ENCODE peak calls at places on chromosomes 13 and 19, in four cellular contexts. One of them, this sample, is unnamed.
A peak's percentile ranks its signal among the peaks of the same experiment; 100 is the strongest.

GRCh38 chr13:37413161-37413560 is 185.4 kb downstream of the POSTN start:
- DNase-seq in HepG2: no peak
- DNase-seq in GM12878: no peak
- DNase-seq in K562: no peak
- DNase-seq in this sample: no peak

GRCh38 chr19:51811344-51811743 is 16.4 kb downstream of the FPR3 start:
- DNase-seq in GM12878: no peak
- DNase-seq in HepG2: no peak
- DNase-seq in K562: no peak
- DNase-seq in this sample: no peak

GRCh38 chr19:31938675-31939074 is 406.7 kb upstream of the ZNF507 start:
- DNase-seq in GM12878: no peak
- DNase-seq in HepG2: no peak
- DNase-seq in K562: no peak
- DNase-seq in this sample: no peak

GRCh38 chr19:39237200-39238184 is 7.3 kb downstream of the IFNL3 start:
- DNase-seq in HepG2: peak; percentile 45
- DNase-seq in GM12878: peak; percentile 45
- DNase-seq in K562: peak; percentile 55
- DNase-seq in this sample: no peak

GRCh38 chr19:19531951-19532805 is 3.5 kb downstream of the YJEFN3 start:
- DNase-seq in GM12878: no peak
- DNase-seq in K562: peak; percentile 87
- DNase-seq in HepG2: peak; percentile 30
- DNase-seq in this sample: peak; percentile 82

GRCh38 chr19:19040417-19040816 is 7.0 kb downstream of the ARMC6 start:
- DNase-seq in GM12878: no peak
- DNase-seq in HepG2: peak; percentile 76
- DNase-seq in K562: no peak
- DNase-seq in this sample: no peak

GRCh38 chr13:52925221-52925620 is 76.8 kb upstream of the PCDH8 start:
- DNase-seq in K562: no peak
- DNase-seq in HepG2: no peak
- DNase-seq in GM12878: no peak
- DNase-seq in this sample: no peak

GRCh38 chr13:109700176-109700575 is 86.2 kb downstream of the IRS2 start:
- DNase-seq in GM12878: no peak
- DNase-seq in K562: peak; percentile 88
- DNase-seq in HepG2: no peak
- DNase-seq in this sample: no peak

GRCh38 chr13:105763851-105764250 is 771.6 kb downstream of the EFNB2 start:
- DNase-seq in K562: no peak
- DNase-seq in GM12878: no peak
- DNase-seq in HepG2: no peak
- DNase-seq in this sample: no peak

GRCh38 chr13:33125821-33126570 is 109.8 kb downstream of the KL start:
- DNase-seq in K562: peak; percentile 1
- DNase-seq in GM12878: no peak
- DNase-seq in HepG2: peak; percentile 99
- DNase-seq in this sample: peak; percentile 13

GRCh38 chr19:7863157-7863970 is 10.8 kb downstream of the PRR36 start:
- DNase-seq in K562: peak; percentile 46
- DNase-seq in HepG2: no peak
- DNase-seq in GM12878: no peak
- DNase-seq in this sample: no peak

GRCh38 chr19:45812297-45812696 is 2.8 kb downstream of the RSPH6A start:
- DNase-seq in HepG2: no peak
- DNase-seq in GM12878: no peak
- DNase-seq in K562: no peak
- DNase-seq in this sample: no peak

GRCh38 chr13:48161530-48162179 is 66.8 kb upstream of the MED4 start:
- DNase-seq in K562: peak; percentile 47
- DNase-seq in HepG2: no peak
- DNase-seq in GM12878: no peak
- DNase-seq in this sample: no peak

GRCh38 chr13:98399756-98400155 is 177.2 kb downstream of the STK24 start:
- DNase-seq in HepG2: no peak
- DNase-seq in GM12878: no peak
- DNase-seq in K562: no peak
- DNase-seq in this sample: no peak

GRCh38 chr13:74187564-74187963 is 53.4 kb upstream of the KLF12 start:
- DNase-seq in HepG2: peak; percentile 57
- DNase-seq in K562: no peak
- DNase-seq in GM12878: no peak
- DNase-seq in this sample: no peak

GRCh38 chr13:97912139-97912535 is 41.3 kb upstream of the IPO5 start:
- DNase-seq in HepG2: no peak
- DNase-seq in K562: no peak
- DNase-seq in GM12878: no peak
- DNase-seq in this sample: no peak

GRCh38 chr13:106210327-106210726 is 325.1 kb downstream of the EFNB2 start:
- DNase-seq in HepG2: no peak
- DNase-seq in GM12878: no peak
- DNase-seq in K562: no peak
- DNase-seq in this sample: no peak

GRCh38 chr19:41997121-41997850 is 3.3 kb upstream of the ATP1A3 start:
- DNase-seq in GM12878: no peak
- DNase-seq in K562: peak; percentile 60
- DNase-seq in HepG2: no peak
- DNase-seq in this sample: peak; percentile 72

GRCh38 chr13:38417727-38418126 is 68.1 kb downstream of the UFM1 start:
- DNase-seq in HepG2: peak; percentile 8
- DNase-seq in K562: peak; percentile 30
- DNase-seq in GM12878: no peak
- DNase-seq in this sample: peak; percentile 32

GRCh38 chr13:112900691-112901091 is 68.3 kb upstream of the MCF2L start:
- DNase-seq in GM12878: no peak
- DNase-seq in K562: no peak
- DNase-seq in HepG2: no peak
- DNase-seq in this sample: no peak

GRCh38 chr13:38417241-38417640 is 67.6 kb downstream of the UFM1 start:
- DNase-seq in GM12878: no peak
- DNase-seq in HepG2: no peak
- DNase-seq in K562: no peak
- DNase-seq in this sample: no peak

GRCh38 chr13:39676315-39676876 is 20.9 kb downstream of the COG6 start:
- DNase-seq in GM12878: no peak
- DNase-seq in K562: peak; percentile 34
- DNase-seq in HepG2: peak; percentile 28
- DNase-seq in this sample: no peak

GRCh38 chr19:15251749-15252397 is 19.6 kb upstream of the EPHX3 start:
- DNase-seq in HepG2: peak; percentile 40
- DNase-seq in K562: peak; percentile 33
- DNase-seq in GM12878: no peak
- DNase-seq in this sample: peak; percentile 76

GRCh38 chr13:112889351-112890290 is 79.4 kb upstream of the MCF2L start:
- DNase-seq in GM12878: no peak
- DNase-seq in K562: no peak
- DNase-seq in HepG2: no peak
- DNase-seq in this sample: no peak

GRCh38 chr13:20360041-20360491 is 127.9 kb upstream of the GJB6 start:
- DNase-seq in HepG2: no peak
- DNase-seq in GM12878: no peak
- DNase-seq in K562: peak; percentile 1
- DNase-seq in this sample: no peak

GRCh38 chr13:30431269-30431950 is 9.1 kb downstream of the UBE2L5 start:
- DNase-seq in K562: no peak
- DNase-seq in GM12878: no peak
- DNase-seq in HepG2: no peak
- DNase-seq in this sample: no peak
- TF ChIP-seq BHLHE40 in K562: no peak
- TF ChIP-seq BHLHE40 in GM12878: no peak
- TF ChIP-seq BHLHE40 in HepG2: no peak
- TF ChIP-seq BHLHE40 in this sample: no peak

GRCh38 chr19:2534374-2535050 is 58.6 kb downstream of the GADD45B start:
- DNase-seq in K562: no peak
- DNase-seq in GM12878: no peak
- DNase-seq in HepG2: no peak
- DNase-seq in this sample: no peak

GRCh38 chr19:2533686-2534085 is 57.8 kb downstream of the GADD45B start:
- DNase-seq in K562: no peak
- DNase-seq in HepG2: no peak
- DNase-seq in GM12878: no peak
- DNase-seq in this sample: no peak

GRCh38 chr19:2529473-2529918 is 53.6 kb downstream of the GADD45B start:
- DNase-seq in HepG2: peak; percentile 90
- DNase-seq in K562: peak; percentile 46
- DNase-seq in GM12878: no peak
- DNase-seq in this sample: no peak

GRCh38 chr19:2533072-2533425 is 57.1 kb downstream of the GADD45B start:
- DNase-seq in GM12878: no peak
- DNase-seq in K562: no peak
- DNase-seq in HepG2: no peak
- DNase-seq in this sample: no peak

GRCh38 chr19:2532252-2533071 is 56.5 kb downstream of the GADD45B start:
- DNase-seq in K562: no peak
- DNase-seq in HepG2: no peak
- DNase-seq in GM12878: no peak
- DNase-seq in this sample: no peak
- TF ChIP-seq FOXM1 in K562: no peak
- TF ChIP-seq FOXM1 in HepG2: no peak
- TF ChIP-seq FOXM1 in GM12878: no peak
- TF ChIP-seq FOXM1 in this sample: no peak

DNA sequence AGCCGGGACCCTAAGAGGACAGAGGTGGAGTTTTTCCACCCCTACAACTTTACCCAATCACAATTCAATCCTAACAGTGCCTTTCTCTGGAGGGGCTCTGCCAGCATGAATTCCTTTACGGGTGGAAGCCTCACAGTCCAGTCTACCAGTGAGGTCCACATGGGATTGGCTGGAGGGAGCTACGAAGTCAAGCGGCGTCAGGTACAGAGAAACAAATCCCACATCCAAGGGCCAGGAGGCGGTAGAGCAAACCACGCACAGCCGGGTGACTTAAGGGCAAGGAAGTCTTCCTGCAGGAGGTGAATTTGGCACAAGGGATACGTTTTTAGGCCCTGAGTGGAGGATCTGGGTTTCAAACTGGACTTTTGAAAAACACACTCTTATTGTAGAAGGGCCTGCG is 199.6 kb downstream of the UQCRFS1 start:
- DNase-seq in GM12878: no peak
- DNase-seq in HepG2: no peak
- DNase-seq in K562: no peak
- DNase-seq in this sample: no peak
- TF ChIP-seq BHLHE40 in GM12878: no peak
- TF ChIP-seq BHLHE40 in HepG2: no peak
- TF ChIP-seq BHLHE40 in K562: no peak
- TF ChIP-seq BHLHE40 in this sample: no peak

DNA sequence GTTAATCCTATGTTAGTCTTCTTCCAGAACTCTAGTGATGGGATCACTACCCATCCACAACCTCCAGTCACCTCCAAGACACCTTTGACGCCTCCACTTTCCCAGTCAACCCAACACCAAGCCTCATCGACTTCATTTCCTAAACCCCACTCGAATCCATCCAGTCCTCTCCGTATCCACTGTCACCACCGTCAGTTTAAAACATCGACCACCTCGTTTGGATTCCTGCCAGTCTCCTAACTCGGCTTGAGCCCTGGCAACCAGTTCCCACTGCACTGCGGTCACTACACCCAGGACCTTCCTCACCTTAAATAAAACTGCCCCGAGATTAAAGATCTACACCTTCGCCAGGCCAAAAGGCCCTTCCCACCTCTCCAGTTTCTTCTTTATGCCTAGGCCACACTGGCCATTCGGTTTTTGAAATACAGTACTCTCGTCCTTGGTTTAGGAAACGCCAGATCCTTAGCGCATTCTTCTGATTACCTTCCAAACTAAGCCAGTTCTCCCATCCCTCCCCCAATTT is 1.2 kb downstream of the MTIF3 start:
- DNase-seq in GM12878: no peak
- DNase-seq in K562: peak; percentile 15
- DNase-seq in HepG2: no peak
- DNase-seq in this sample: no peak
- TF ChIP-seq FOXM1 in GM12878: no peak
- TF ChIP-seq FOXM1 in K562: no peak
- TF ChIP-seq FOXM1 in HepG2: no peak
- TF ChIP-seq FOXM1 in this sample: no peak

DNA sequence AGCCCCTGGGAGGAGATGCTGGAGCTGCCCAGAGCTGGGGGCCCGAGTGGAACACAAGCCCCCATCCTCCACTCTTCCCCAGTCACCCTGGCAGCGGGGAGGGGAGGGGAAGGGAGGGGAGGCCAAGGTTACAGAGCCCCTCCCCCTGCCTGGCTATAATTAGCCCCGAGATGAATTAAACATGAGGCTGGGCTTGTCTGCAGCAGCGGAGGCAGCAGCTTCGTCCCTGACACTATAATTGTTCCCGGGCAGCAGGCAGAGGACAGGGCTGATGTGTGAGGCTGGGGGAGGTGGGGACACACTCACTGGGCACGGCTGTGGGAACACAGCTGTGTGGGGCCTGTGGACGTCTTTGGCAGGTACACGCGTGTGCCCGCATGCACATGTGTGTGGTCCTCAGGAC is 28.3 kb downstream of the TINCR start:
- DNase-seq in K562: no peak
- DNase-seq in HepG2: no peak
- DNase-seq in GM12878: no peak
- DNase-seq in this sample: no peak
- TF ChIP-seq BHLHE40 in K562: no peak
- TF ChIP-seq BHLHE40 in HepG2: no peak
- TF ChIP-seq BHLHE40 in GM12878: no peak
- TF ChIP-seq BHLHE40 in this sample: no peak

DNA sequence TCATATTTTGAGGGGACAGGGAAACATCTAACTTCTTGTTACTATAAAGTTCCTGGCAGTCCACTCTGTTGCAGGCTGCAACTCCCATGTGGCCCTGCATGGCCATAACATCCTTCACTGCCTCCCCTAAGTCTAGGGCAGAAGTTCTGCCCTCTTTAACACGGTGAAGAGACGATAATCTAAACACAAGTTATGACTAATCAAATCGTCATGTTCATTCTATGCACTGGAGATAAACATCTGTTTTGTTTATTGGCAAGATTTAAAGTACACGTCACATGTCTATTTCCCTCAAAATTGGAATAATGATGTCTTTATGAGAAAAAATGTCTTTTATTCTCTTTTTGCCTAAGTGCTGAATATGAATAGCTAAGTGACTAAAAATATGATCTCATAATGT is 1629.4 kb downstream of the PCDH9 start:
- DNase-seq in HepG2: no peak
- DNase-seq in GM12878: no peak
- DNase-seq in K562: no peak
- DNase-seq in this sample: no peak
- TF ChIP-seq FOXM1 in HepG2: no peak
- TF ChIP-seq FOXM1 in GM12878: no peak
- TF ChIP-seq FOXM1 in K562: no peak
- TF ChIP-seq FOXM1 in this sample: peak; percentile 8

DNA sequence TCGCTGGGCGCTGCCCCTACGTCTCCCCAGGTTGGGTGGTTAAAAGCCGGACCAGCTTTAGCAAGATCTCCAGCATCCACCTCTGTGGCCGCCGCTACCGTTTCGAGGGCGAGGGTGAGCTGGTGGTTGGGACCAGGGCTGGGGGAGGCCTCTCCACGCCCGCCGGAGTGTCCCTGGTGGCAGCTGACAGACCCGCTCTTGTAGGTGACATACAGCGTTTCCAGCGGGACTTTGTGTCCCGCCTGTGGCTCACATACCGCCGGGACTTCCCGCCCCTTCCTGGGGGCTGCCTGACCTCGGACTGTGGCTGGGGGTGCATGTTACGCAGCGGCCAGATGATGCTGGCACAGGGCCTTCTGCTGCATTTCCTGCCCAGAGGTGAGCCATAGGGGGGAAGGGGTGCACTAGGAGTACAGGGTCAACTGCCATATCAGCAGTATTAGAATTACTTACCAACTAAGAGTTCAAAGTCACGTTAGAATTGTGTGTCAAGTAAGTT is 1.1 kb downstream of the ATG4D start:
- DNase-seq in HepG2: no peak
- DNase-seq in K562: peak; percentile 42
- DNase-seq in GM12878: no peak
- DNase-seq in this sample: no peak
- TF ChIP-seq BHLHE40 in HepG2: no peak
- TF ChIP-seq BHLHE40 in K562: no peak
- TF ChIP-seq BHLHE40 in GM12878: no peak
- TF ChIP-seq BHLHE40 in this sample: no peak

This sample was measured in HEK293T.